ENCODE peak calls at places on chromosomes 3 and 15, in six cellular contexts. F, S, H, Q, L and Z are unnamed samples.

GRCh38 chr3:128340198-128340903 is 126.3 kb downstream of the DNAJB8 start:
- DNase-seq in F (no peak), H (no peak), L (no peak), S (no peak), Q (no peak), Z (no peak)

GRCh38 chr3:162141232-162141631 is 644.6 kb downstream of the OTOL1 start:
- DNase-seq in H (no peak), S (no peak), Q (no peak), F (no peak), L (peak), Z (peak)

GRCh38 chr3:129793947-129794318 is 99.6 kb downstream of the TMCC1 start:
- DNase-seq in L (no peak), F (no peak), Q (no peak), S (no peak), H (peak), Z (no peak)

GRCh38 chr3:58326267-58326932 is 6.3 kb upstream of the PXK start:
- DNase-seq in Q (no peak), H (no peak), F (no peak), L (no peak), S (no peak), Z (no peak)

GRCh38 chr3:13414040-13414729 is 5.9 kb downstream of the NUP210 start:
- DNase-seq in Q (peak), S (peak), F (no peak), H (no peak), L (no peak), Z (no peak)

GRCh38 chr3:133851266-133851906 is 44.3 kb downstream of the RAB6B start:
- DNase-seq in L (no peak), S (no peak), F (no peak), H (no peak), Q (no peak), Z (no peak)

GRCh38 chr3:95177096-95177495 is 1114.2 kb downstream of the NSUN3 start:
- DNase-seq in L (no peak), Q (no peak), S (peak), H (no peak), F (no peak), Z (no peak)

GRCh38 chr3:139537795-139538538 is 1.6 kb downstream of the RBP1 start:
- DNase-seq in L (no peak), F (no peak), S (no peak), Q (no peak), H (peak), Z (no peak)

GRCh38 chr3:181887685-181888084 is 176.0 kb downstream of the SOX2 start:
- DNase-seq in F (no peak), S (no peak), Q (no peak), L (no peak), H (no peak), Z (no peak)

GRCh38 chr3:39476783-39477182 is 9.3 kb downstream of the MOBP start:
- DNase-seq in H (no peak), F (no peak), S (no peak), L (no peak), Q (no peak), Z (no peak)

GRCh38 chr3:101638262-101638745 is 38.6 kb downstream of the ZBTB11 start:
- DNase-seq in S (no peak), H (peak), Q (no peak), F (no peak), L (no peak), Z (no peak)
- TF ChIP-seq CTCF in S (no peak), H (peak), Q (no peak), F (no peak), L (peak), Z (no peak)

GRCh38 chr3:160403028-160403545 is 3.6 kb downstream of the SMC4 start:
- DNase-seq in Q (no peak), H (no peak), F (no peak), L (peak), S (no peak), Z (peak)
- H3K4me3 ChIP-seq in Q (peak), H (peak), F (peak), L (no peak), S (peak), Z (peak)

GRCh38 chr3:197752107-197752506 is 2.4 kb downstream of the FYTTD1 start:
- DNase-seq in Q (no peak), L (no peak), S (no peak), F (no peak), H (no peak), Z (no peak)
- TF ChIP-seq CTCF in Q (no peak), L (no peak), S (no peak), F (no peak), H (no peak), Z (no peak)

DNA sequence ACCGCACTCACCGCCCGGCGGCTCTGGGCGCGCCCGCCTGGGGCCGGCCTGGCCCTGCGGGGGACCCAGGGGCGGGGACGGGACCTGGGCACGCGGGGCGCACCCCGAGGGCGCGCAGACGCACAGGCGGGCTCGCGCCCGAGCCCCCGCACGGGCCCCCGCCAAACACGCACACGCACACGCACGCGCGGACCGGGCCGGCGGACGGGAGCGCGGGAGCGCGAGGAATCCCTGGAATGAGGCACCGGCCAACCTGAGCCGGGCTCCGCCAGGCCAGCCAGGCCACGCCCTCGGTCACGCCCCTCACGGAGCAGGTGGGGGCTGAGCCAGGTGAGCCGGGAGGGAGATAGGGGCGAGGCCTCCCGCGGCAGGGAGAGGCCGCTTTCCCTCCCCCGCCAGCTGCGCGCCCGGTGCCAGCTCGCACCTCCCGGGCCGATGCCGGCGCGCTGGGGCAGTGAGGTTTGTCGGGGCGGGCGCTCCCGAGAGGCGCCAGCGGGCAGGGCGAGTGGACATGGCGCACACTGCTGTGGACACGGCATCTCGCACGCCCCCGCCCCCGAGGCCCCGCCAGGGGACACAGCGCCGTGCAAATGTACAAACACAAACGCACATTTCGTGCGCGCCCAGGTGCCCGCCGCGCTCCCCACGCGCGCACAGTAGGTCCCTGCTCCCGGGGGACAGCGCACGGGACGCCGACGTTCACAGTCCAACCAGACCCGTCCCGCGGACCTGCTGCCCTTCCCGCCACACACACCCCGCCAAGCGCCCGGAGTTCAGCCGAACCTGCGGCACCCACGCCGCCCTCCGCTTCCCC is 75.9 kb upstream of the VGLL4 start:
- DNase-seq in F (peak), Q (peak), L (peak), S (no peak), H (peak), Z (peak)
- H3K4me3 ChIP-seq in F (peak), Q (peak), L (peak), S (peak), H (peak), Z (peak)

DNA sequence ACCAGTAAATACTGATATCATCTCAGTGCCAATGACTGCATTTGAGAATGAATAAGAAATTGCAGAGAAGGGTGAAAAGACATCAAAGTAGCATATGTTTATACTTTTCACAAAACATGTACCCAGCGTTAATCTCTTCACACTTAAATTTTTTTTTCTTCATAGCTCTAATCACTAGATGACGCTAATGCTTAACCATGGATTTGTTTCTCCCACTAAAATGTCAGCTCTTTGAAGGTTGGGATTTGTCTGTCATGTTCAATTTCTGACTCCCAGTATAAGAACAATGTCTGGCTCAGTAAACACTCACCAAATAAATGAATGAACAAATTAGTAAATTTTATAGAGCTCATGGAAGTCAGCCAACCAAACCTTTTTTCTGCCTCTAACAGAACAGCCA is 78.3 kb upstream of the LMCD1 start:
- DNase-seq in F (no peak), S (no peak), Q (no peak), L (no peak), H (no peak), Z (no peak)
- TF ChIP-seq CTCF in F (no peak), S (no peak), Q (no peak), L (peak), H (no peak), Z (no peak)

GRCh38 chr3:14425574-14426304 is 23.3 kb downstream of the SLC6A6 start:
- DNase-seq in H (no peak), L (no peak), F (no peak), Q (no peak), S (no peak), Z (no peak)
- H3K4me3 ChIP-seq in H (no peak), L (no peak), F (no peak), Q (no peak), S (peak), Z (no peak)

GRCh38 chr15:51161491-51162260 is 67.0 kb upstream of the TNFAIP8L3 start:
- DNase-seq in H (no peak), F (no peak), Q (no peak), L (no peak), S (no peak), Z (no peak)

GRCh38 chr15:51168700-51169099 is 74.0 kb upstream of the TNFAIP8L3 start:
- DNase-seq in H (no peak), S (no peak), L (no peak), F (no peak), Q (no peak), Z (no peak)

GRCh38 chr15:51162865-51163762 is 68.4 kb upstream of the TNFAIP8L3 start:
- DNase-seq in H (peak), S (peak), Q (peak), F (peak), L (peak), Z (peak)

GRCh38 chr15:51160484-51160883 is 65.8 kb upstream of the TNFAIP8L3 start:
- DNase-seq in F (no peak), Q (no peak), H (no peak), L (no peak), S (no peak), Z (no peak)

GRCh38 chr15:51163843-51164242 is 69.1 kb upstream of the TNFAIP8L3 start:
- DNase-seq in H (peak), L (no peak), S (no peak), F (no peak), Q (no peak), Z (no peak)
- TF ChIP-seq CTCF in H (peak), L (no peak), S (peak), F (no peak), Q (no peak), Z (no peak)

GRCh38 chr3:156606729-156607128 is 51.8 kb upstream of the SSR3 start:
- DNase-seq in Q (no peak), H (no peak), F (no peak), L (no peak), S (no peak), Z (no peak)
- H3K4me3 ChIP-seq in Q (peak), H (no peak), F (peak), L (no peak), S (no peak), Z (no peak)

DNA sequence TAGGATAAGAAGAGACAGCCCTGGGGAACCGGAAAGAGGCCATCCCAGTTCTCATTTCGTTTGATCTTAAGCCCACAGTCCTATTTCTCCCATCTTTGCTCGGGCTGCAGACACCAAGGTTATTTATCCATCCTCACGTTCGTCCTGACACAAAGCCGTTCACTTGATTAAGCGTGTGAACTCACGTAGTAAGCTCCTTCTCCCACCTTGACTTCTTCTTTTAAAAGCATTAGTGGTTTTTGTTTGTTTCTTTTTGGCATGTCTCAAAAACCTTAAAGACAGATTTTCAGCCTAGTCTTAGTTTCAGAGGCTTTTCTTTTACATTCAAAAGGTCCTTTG is 70.9 kb downstream of the TGFBR2 start:
- DNase-seq in Q (no peak), F (no peak), H (no peak), S (no peak), L (no peak), Z (no peak)
- TF ChIP-seq CTCF in Q (no peak), F (no peak), H (no peak), S (no peak), L (no peak), Z (no peak)

DNA sequence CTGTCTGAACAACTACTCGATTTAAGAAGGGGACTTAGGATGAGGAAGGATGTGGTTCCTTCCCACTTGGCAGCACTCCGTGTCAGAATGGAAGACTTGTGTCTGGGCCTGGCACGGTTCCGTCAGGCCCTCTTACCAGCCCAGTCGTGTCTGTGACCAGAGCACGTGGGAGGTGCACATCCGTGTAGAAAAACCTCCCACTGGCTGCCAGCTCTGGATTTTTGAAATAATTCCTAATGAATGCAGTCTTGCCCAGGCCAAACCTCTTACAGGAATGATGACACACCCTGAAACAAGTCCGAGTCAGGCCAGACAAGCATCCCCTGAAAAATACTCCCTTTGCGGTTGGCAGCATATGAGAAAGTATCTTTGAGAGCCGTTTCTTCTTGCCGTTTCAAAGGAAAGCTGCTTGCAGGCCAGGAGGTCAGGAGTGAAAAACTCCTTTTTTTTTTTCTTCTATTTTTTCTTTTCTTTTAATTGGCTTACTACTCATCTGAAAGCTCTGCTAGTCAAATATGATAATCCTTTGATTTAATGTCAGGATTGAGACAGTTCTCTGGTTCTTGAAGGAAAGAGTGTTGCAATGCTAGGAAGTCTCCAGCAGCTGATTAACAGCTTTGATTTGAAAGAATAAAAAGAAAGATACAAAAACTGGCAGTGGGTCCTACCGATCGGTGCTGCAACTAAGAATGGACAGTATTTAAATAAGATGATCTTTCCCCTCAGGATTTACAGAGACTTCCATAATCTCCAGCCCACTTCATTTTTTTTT is 19.8 kb downstream of the IL1RAP start:
- DNase-seq in H (no peak), F (peak), Q (peak), L (peak), S (no peak), Z (peak)
- H3K4me3 ChIP-seq in H (no peak), F (peak), Q (peak), L (no peak), S (no peak), Z (peak)